ENCODE peak calls at places on chromosomes 6 and 20, in six cellular contexts. Y is cardiac fibroblast, P is AG09309, V is stomach, H is AG10803, L is H1. W is an unnamed sample.

GRCh38 chr6:75431379-75431778 is 62.2 kb downstream of the FILIP1 start:
- DNase-seq in Y (peak; percentile 44), P (no peak), V (no peak), H (no peak), L (no peak), W (no peak)

GRCh38 chr6:27720607-27721580 is 191.3 kb downstream of the OR2B2 start:
- DNase-seq in Y (peak; percentile 86), P (no peak), V (no peak), H (peak; percentile 2), L (peak; percentile 84), W (peak; percentile 43)

GRCh38 chr20:1900321-1900791 is 5.1 kb downstream of the SIRPA start:
- DNase-seq in Y (peak; percentile 73), P (peak; percentile 48), V (peak; percentile 35), H (peak; percentile 76), L (peak; percentile 73), W (peak; percentile 87)

GRCh38 chr6:111916747-111917146 is 43.5 kb upstream of the FYN start:
- DNase-seq in Y (no peak), P (no peak), V (no peak), H (no peak), L (no peak), W (no peak)

GRCh38 chr20:31704225-31705119 is 18.2 kb downstream of the BCL2L1 start:
- DNase-seq in Y (peak; percentile 88), P (no peak), V (peak; percentile 80), H (peak; percentile 42), L (no peak), W (peak; percentile 65)

GRCh38 chr6:13406781-13407180 is 78.4 kb upstream of the TBC1D7 start:
- DNase-seq in Y (peak; percentile 60), P (no peak), V (no peak), H (peak; percentile 15), L (no peak), W (no peak)

GRCh38 chr6:137823826-137824501 is 43.1 kb upstream of the TNFAIP3 start:
- DNase-seq in Y (peak; percentile 81), P (no peak), V (peak; percentile 32), H (peak; percentile 72), L (no peak), W (peak; percentile 66)

GRCh38 chr6:112193111-112193510 is 61.3 kb downstream of the LAMA4 start:
- DNase-seq in Y (no peak), P (no peak), V (no peak), H (no peak), L (no peak), W (peak; percentile 50)

GRCh38 chr6:34568829-34569228 is 12.7 kb upstream of the SPDEF start:
- DNase-seq in Y (no peak), P (no peak), V (no peak), H (no peak), L (no peak), W (no peak)

GRCh38 chr6:13971303-13971702 is 46.6 kb downstream of the RNF182 start:
- DNase-seq in Y (no peak), P (no peak), V (no peak), H (no peak), L (no peak), W (no peak)

GRCh38 chr6:45991189-45991588 is 24.5 kb downstream of the CLIC5 start:
- DNase-seq in Y (no peak), P (no peak), V (no peak), H (no peak), L (no peak), W (no peak)

GRCh38 chr6:7691675-7692452 is 34.0 kb upstream of the BMP6 start:
- DNase-seq in Y (peak; percentile 86), P (peak; percentile 31), V (no peak), H (peak; percentile 39), L (peak; percentile 17), W (peak; percentile 46)

GRCh38 chr6:11763460-11764249 is 14.9 kb downstream of the ADTRP start:
- DNase-seq in Y (no peak), P (no peak), V (no peak), H (no peak), L (no peak), W (peak; percentile 41)

GRCh38 chr6:41515995-41516394 is 30.2 kb upstream of the FOXP4 start:
- DNase-seq in Y (no peak), P (no peak), V (no peak), H (no peak), L (no peak), W (no peak)

GRCh38 chr6:36025260-36025931 is 955 bp upstream of the SLC26A8 start:
- DNase-seq in Y (peak; percentile 44), P (peak; percentile 18), V (no peak), H (peak; percentile 24), L (no peak), W (peak; percentile 88)

GRCh38 chr6:150866147-150867073 is 908 bp downstream of the MTHFD1L start:
- DNase-seq in Y (peak; percentile 90), P (peak; percentile 55), V (peak; percentile 70), H (peak; percentile 90), L (peak; percentile 64), W (peak; percentile 91)

GRCh38 chr6:152423216-152424103 is 213.7 kb downstream of the SYNE1 start:
- DNase-seq in Y (no peak), P (no peak), V (no peak), H (no peak), L (no peak), W (no peak)

GRCh38 chr6:73282876-73283275 is 19.9 kb upstream of the KHDC1 start:
- DNase-seq in Y (no peak), P (no peak), V (no peak), H (no peak), L (no peak), W (no peak)

GRCh38 chr20:62567246-62568044 is 74.9 kb upstream of the SLCO4A1 start:
- DNase-seq in Y (no peak), P (no peak), V (no peak), H (no peak), L (no peak), W (no peak)

GRCh38 chr6:139311826-139312225 is 20.0 kb upstream of the TXLNB start:
- DNase-seq in Y (peak; percentile 66), P (no peak), V (no peak), H (no peak), L (no peak), W (no peak)

GRCh38 chr6:90406142-90406794 is 109.6 kb upstream of the BACH2 start:
- DNase-seq in Y (peak; percentile 52), P (no peak), V (no peak), H (peak; percentile 16), L (no peak), W (peak; percentile 20)

GRCh38 chr6:69584913-69585729 is 211.7 kb downstream of the LMBRD1 start:
- DNase-seq in Y (peak; percentile 3), P (no peak), V (no peak), H (peak; percentile 8), L (no peak), W (no peak)

GRCh38 chr20:51190783-51191180 is 167.9 kb upstream of the KCNG1 start:
- DNase-seq in Y (peak; percentile 47), P (no peak), V (no peak), H (peak; percentile 6), L (no peak), W (peak; percentile 22)

GRCh38 chr6:160634706-160635105 is 29.4 kb downstream of the LPA start:
- DNase-seq in Y (no peak), P (no peak), V (no peak), H (no peak), L (no peak), W (no peak)

GRCh38 chr20:50299325-50299629 is 108.6 kb downstream of the CEBPB start:
- DNase-seq in Y (no peak), P (no peak), V (no peak), H (no peak), L (no peak), W (no peak)

GRCh38 chr20:5191829-5192569 is 65.2 kb downstream of the CDS2 start:
- DNase-seq in Y (peak; percentile 89), P (peak; percentile 39), V (peak; percentile 34), H (peak; percentile 77), L (no peak), W (peak; percentile 90)

GRCh38 chr6:70758883-70759282 is 91.2 kb downstream of the SMAP1 start:
- DNase-seq in Y (no peak), P (no peak), V (no peak), H (no peak), L (no peak), W (no peak)

GRCh38 chr6:70763754-70764153 is 96.1 kb downstream of the SMAP1 start:
- DNase-seq in Y (peak; percentile 48), P (no peak), V (no peak), H (peak; percentile 26), L (no peak), W (no peak)

DNA sequence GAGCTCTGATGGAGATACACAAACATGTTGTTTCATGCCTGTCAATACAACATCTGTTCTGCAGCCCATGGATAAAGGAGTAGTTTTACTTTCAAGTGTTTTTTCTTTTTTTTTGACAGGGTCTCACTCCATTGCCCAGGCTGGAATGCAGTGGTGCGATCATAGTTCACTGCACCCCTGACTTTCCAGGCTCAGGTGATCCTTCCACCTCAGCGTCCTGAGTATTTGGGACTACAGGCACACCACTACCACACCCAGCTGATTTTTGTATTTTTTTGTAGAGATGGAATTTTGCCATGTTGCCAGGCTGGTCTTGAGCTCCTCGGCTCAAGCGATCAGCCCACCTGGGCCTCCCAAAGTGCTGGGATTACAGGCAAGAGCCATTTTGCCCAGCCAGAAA is 97.0 kb downstream of the SMAP1 start:
- DNase-seq in Y (no peak), P (no peak), V (no peak), H (no peak), L (no peak), W (no peak)
- H3K4me3 ChIP-seq in Y (no peak overlapping the region), P (no peak overlapping the region), V (no peak overlapping the region), H (no peak overlapping the region), L (no peak overlapping the region), W (no peak overlapping the region)

DNA sequence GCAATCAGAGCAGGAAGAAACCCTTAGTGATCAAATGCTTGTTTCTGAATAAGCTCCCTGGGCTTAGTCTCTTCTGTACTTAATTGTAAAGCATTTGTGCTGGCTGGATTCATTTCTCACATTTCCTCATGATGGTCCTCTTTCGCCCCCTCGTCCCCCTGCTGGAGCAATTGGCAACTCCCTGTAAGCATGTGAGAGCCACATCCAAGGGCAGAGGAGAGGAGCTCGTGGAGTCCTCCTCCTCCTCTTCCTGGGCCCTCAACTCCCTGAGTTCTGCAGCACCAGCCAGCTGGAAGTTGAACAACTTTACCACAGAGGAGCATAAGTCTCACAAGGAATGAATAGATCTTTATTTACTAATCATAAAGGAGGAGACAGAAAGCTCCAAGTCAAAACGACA is 12.6 kb downstream of the ANKEF1 start:
- DNase-seq in Y (no peak), P (no peak), V (no peak), H (no peak), L (peak; percentile 17), W (no peak)
- TF ChIP-seq CTCF in Y (peak; percentile 29), P (no peak), V (no peak), H (no peak), L (peak; percentile 72), W (peak; percentile 2)

GRCh38 chr20:44643596-44644383 is 7.7 kb downstream of the ADA start:
- DNase-seq in Y (peak; percentile 95), P (peak; percentile 10), V (peak; percentile 49), H (peak; percentile 79), L (peak; percentile 57), W (peak; percentile 54)
- H3K4me3 ChIP-seq in Y (no peak overlapping the region), P (no peak overlapping the region), V (no peak overlapping the region), H (no peak overlapping the region), L (no peak overlapping the region), W (no peak overlapping the region)

DNA sequence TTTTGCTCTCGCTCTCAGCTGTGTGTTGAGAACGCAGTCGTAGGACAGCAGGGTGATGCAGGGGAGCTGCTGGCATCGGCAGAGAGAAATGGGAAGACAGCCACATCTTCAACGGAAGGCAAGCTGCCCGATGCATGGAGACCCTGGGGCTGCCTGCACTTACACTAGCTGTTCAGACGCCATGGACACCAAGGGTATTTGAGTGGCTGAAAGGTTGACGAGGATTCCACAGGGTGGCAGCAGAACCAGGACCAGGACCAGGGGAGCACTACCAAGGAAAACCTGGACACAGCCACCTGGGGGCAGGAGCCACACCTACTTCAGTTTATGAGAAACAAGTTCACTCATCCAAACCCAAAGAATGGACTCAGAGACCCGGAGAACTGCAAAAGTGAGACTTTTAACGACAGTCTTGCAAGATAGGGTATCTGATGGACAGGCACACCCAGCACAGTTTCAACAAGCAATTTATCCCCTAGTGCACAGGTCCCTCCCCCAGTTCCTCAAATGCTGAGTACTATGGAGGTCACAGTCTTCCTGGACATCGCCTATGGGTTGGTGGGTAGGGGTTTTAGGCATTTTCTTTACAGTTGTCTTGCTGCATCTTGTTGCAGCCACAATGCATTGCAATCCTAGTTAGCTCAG is 56.3 kb upstream of the ENTPD6 start:
- DNase-seq in Y (no peak), P (no peak), V (no peak), H (no peak), L (no peak), W (no peak)
- TF ChIP-seq CTCF in Y (no peak), P (no peak), V (no peak), H (no peak), L (peak; percentile 48), W (no peak)

W was measured in fibroblast of the aortic adventitia.